ENCODE peak calls at places on chromosomes 4 and X, in eight cellular contexts. One of them, this sample, is unnamed.

GRCh38 chrX:110966839-110967238 is 129.2 kb upstream of the PAK3 start:
- DNase-seq in effector CD4-positive, alpha-beta T cell: no peak
- DNase-seq in mucosa of gallbladder: no peak
- DNase-seq in mesenchymal stem cell: peak
- DNase-seq in amygdala: no peak
- DNase-seq in NCI-H1105: no peak
- DNase-seq in fibroblast of mammary gland: peak
- DNase-seq in stimulated activated CD4-positive, alpha-beta T cell treated with anti-CD3 and anti-CD28 coated beads, Interleukin-1b, Interleukin-23, amount 100 ng/mL, for 48 hours: no peak
- DNase-seq in this sample: no peak

GRCh38 chr4:24070117-24070516 is 180.3 kb upstream of the PPARGC1A start:
- DNase-seq in effector CD4-positive, alpha-beta T cell: no peak
- DNase-seq in mucosa of gallbladder: no peak
- DNase-seq in mesenchymal stem cell: peak
- DNase-seq in amygdala: no peak
- DNase-seq in NCI-H1105: no peak
- DNase-seq in fibroblast of mammary gland: peak
- DNase-seq in stimulated activated CD4-positive, alpha-beta T cell treated with anti-CD3 and anti-CD28 coated beads, Interleukin-1b, Interleukin-23, amount 100 ng/mL, for 48 hours: no peak
- DNase-seq in this sample: no peak

GRCh38 chr4:109977854-109978501 is 65.3 kb downstream of the EGF start:
- DNase-seq in effector CD4-positive, alpha-beta T cell: no peak
- DNase-seq in mucosa of gallbladder: no peak
- DNase-seq in mesenchymal stem cell: peak
- DNase-seq in amygdala: no peak
- DNase-seq in NCI-H1105: no peak
- DNase-seq in fibroblast of mammary gland: peak
- DNase-seq in stimulated activated CD4-positive, alpha-beta T cell treated with anti-CD3 and anti-CD28 coated beads, Interleukin-1b, Interleukin-23, amount 100 ng/mL, for 48 hours: no peak
- DNase-seq in this sample: no peak

GRCh38 chr4:113976937-113977855 is 2.3 kb downstream of the ARSJ start:
- DNase-seq in effector CD4-positive, alpha-beta T cell: no peak
- DNase-seq in mucosa of gallbladder: no peak
- DNase-seq in mesenchymal stem cell: peak
- DNase-seq in amygdala: no peak
- DNase-seq in NCI-H1105: no peak
- DNase-seq in fibroblast of mammary gland: peak
- DNase-seq in stimulated activated CD4-positive, alpha-beta T cell treated with anti-CD3 and anti-CD28 coated beads, Interleukin-1b, Interleukin-23, amount 100 ng/mL, for 48 hours: no peak
- DNase-seq in this sample: no peak

GRCh38 chr4:182478475-182478874 is 235.3 kb downstream of the TENM3 start:
- DNase-seq in effector CD4-positive, alpha-beta T cell: no peak
- DNase-seq in mucosa of gallbladder: no peak
- DNase-seq in mesenchymal stem cell: peak
- DNase-seq in amygdala: no peak
- DNase-seq in NCI-H1105: peak
- DNase-seq in fibroblast of mammary gland: peak
- DNase-seq in stimulated activated CD4-positive, alpha-beta T cell treated with anti-CD3 and anti-CD28 coated beads, Interleukin-1b, Interleukin-23, amount 100 ng/mL, for 48 hours: no peak
- DNase-seq in this sample: no peak

GRCh38 chr4:3451956-3452355 is 10.2 kb downstream of the HGFAC start:
- DNase-seq in effector CD4-positive, alpha-beta T cell: no peak
- DNase-seq in mucosa of gallbladder: no peak
- DNase-seq in mesenchymal stem cell: peak
- DNase-seq in amygdala: no peak
- DNase-seq in NCI-H1105: no peak
- DNase-seq in fibroblast of mammary gland: peak
- DNase-seq in stimulated activated CD4-positive, alpha-beta T cell treated with anti-CD3 and anti-CD28 coated beads, Interleukin-1b, Interleukin-23, amount 100 ng/mL, for 48 hours: no peak
- DNase-seq in this sample: no peak

GRCh38 chr4:36178489-36178888 is 65.8 kb downstream of the ARAP2 start:
- DNase-seq in effector CD4-positive, alpha-beta T cell: no peak
- DNase-seq in mucosa of gallbladder: no peak
- DNase-seq in mesenchymal stem cell: no peak
- DNase-seq in amygdala: no peak
- DNase-seq in NCI-H1105: no peak
- DNase-seq in fibroblast of mammary gland: no peak
- DNase-seq in stimulated activated CD4-positive, alpha-beta T cell treated with anti-CD3 and anti-CD28 coated beads, Interleukin-1b, Interleukin-23, amount 100 ng/mL, for 48 hours: no peak
- DNase-seq in this sample: no peak

GRCh38 chr4:18075823-18076433 is 54.4 kb upstream of the LCORL start:
- DNase-seq in effector CD4-positive, alpha-beta T cell: no peak
- DNase-seq in mucosa of gallbladder: no peak
- DNase-seq in mesenchymal stem cell: no peak
- DNase-seq in amygdala: no peak
- DNase-seq in NCI-H1105: no peak
- DNase-seq in fibroblast of mammary gland: peak
- DNase-seq in stimulated activated CD4-positive, alpha-beta T cell treated with anti-CD3 and anti-CD28 coated beads, Interleukin-1b, Interleukin-23, amount 100 ng/mL, for 48 hours: peak
- DNase-seq in this sample: no peak

GRCh38 chr4:38759077-38759789 is 23.6 kb downstream of the TLR10 start:
- DNase-seq in effector CD4-positive, alpha-beta T cell: peak
- DNase-seq in mucosa of gallbladder: peak
- DNase-seq in mesenchymal stem cell: peak
- DNase-seq in amygdala: peak
- DNase-seq in NCI-H1105: no peak
- DNase-seq in fibroblast of mammary gland: peak
- DNase-seq in stimulated activated CD4-positive, alpha-beta T cell treated with anti-CD3 and anti-CD28 coated beads, Interleukin-1b, Interleukin-23, amount 100 ng/mL, for 48 hours: peak
- DNase-seq in this sample: peak

GRCh38 chr4:76738081-76738931 is 159.6 kb downstream of the SOWAHB start:
- DNase-seq in effector CD4-positive, alpha-beta T cell: no peak
- DNase-seq in mucosa of gallbladder: no peak
- DNase-seq in mesenchymal stem cell: peak
- DNase-seq in amygdala: no peak
- DNase-seq in NCI-H1105: no peak
- DNase-seq in fibroblast of mammary gland: peak
- DNase-seq in stimulated activated CD4-positive, alpha-beta T cell treated with anti-CD3 and anti-CD28 coated beads, Interleukin-1b, Interleukin-23, amount 100 ng/mL, for 48 hours: peak
- DNase-seq in this sample: no peak

GRCh38 chr4:56215901-56216300 is 171.4 kb downstream of the AASDH start:
- DNase-seq in effector CD4-positive, alpha-beta T cell: no peak
- DNase-seq in mucosa of gallbladder: peak
- DNase-seq in mesenchymal stem cell: peak
- DNase-seq in amygdala: no peak
- DNase-seq in NCI-H1105: no peak
- DNase-seq in fibroblast of mammary gland: peak
- DNase-seq in stimulated activated CD4-positive, alpha-beta T cell treated with anti-CD3 and anti-CD28 coated beads, Interleukin-1b, Interleukin-23, amount 100 ng/mL, for 48 hours: no peak
- DNase-seq in this sample: no peak

GRCh38 chrX:40172169-40172979 is 74.6 kb upstream of the BCOR start:
- DNase-seq in effector CD4-positive, alpha-beta T cell: no peak
- DNase-seq in mucosa of gallbladder: peak
- DNase-seq in mesenchymal stem cell: peak
- DNase-seq in amygdala: no peak
- DNase-seq in NCI-H1105: peak
- DNase-seq in fibroblast of mammary gland: peak
- DNase-seq in stimulated activated CD4-positive, alpha-beta T cell treated with anti-CD3 and anti-CD28 coated beads, Interleukin-1b, Interleukin-23, amount 100 ng/mL, for 48 hours: no peak
- DNase-seq in this sample: no peak

GRCh38 chr4:40455340-40455902 is 120.3 kb downstream of the CHRNA9 start:
- DNase-seq in effector CD4-positive, alpha-beta T cell: no peak
- DNase-seq in mucosa of gallbladder: no peak
- DNase-seq in mesenchymal stem cell: no peak
- DNase-seq in amygdala: no peak
- DNase-seq in NCI-H1105: no peak
- DNase-seq in fibroblast of mammary gland: peak
- DNase-seq in stimulated activated CD4-positive, alpha-beta T cell treated with anti-CD3 and anti-CD28 coated beads, Interleukin-1b, Interleukin-23, amount 100 ng/mL, for 48 hours: no peak
- DNase-seq in this sample: no peak

GRCh38 chr4:75484195-75484594 is 30.0 kb downstream of the RCHY1 start:
- DNase-seq in effector CD4-positive, alpha-beta T cell: no peak
- DNase-seq in mucosa of gallbladder: no peak
- DNase-seq in mesenchymal stem cell: no peak
- DNase-seq in amygdala: peak
- DNase-seq in NCI-H1105: no peak
- DNase-seq in fibroblast of mammary gland: no peak
- DNase-seq in stimulated activated CD4-positive, alpha-beta T cell treated with anti-CD3 and anti-CD28 coated beads, Interleukin-1b, Interleukin-23, amount 100 ng/mL, for 48 hours: no peak
- DNase-seq in this sample: no peak

GRCh38 chr4:183966371-183966770 is 61.3 kb downstream of the STOX2 start:
- DNase-seq in effector CD4-positive, alpha-beta T cell: no peak
- DNase-seq in mucosa of gallbladder: no peak
- DNase-seq in mesenchymal stem cell: no peak
- DNase-seq in amygdala: no peak
- DNase-seq in NCI-H1105: no peak
- DNase-seq in fibroblast of mammary gland: no peak
- DNase-seq in stimulated activated CD4-positive, alpha-beta T cell treated with anti-CD3 and anti-CD28 coated beads, Interleukin-1b, Interleukin-23, amount 100 ng/mL, for 48 hours: no peak
- DNase-seq in this sample: no peak

GRCh38 chrX:28625223-28625622 is 38.0 kb downstream of the IL1RAPL1 start:
- DNase-seq in effector CD4-positive, alpha-beta T cell: no peak
- DNase-seq in mucosa of gallbladder: no peak
- DNase-seq in mesenchymal stem cell: no peak
- DNase-seq in amygdala: no peak
- DNase-seq in NCI-H1105: no peak
- DNase-seq in fibroblast of mammary gland: no peak
- DNase-seq in stimulated activated CD4-positive, alpha-beta T cell treated with anti-CD3 and anti-CD28 coated beads, Interleukin-1b, Interleukin-23, amount 100 ng/mL, for 48 hours: no peak
- DNase-seq in this sample: no peak

GRCh38 chr4:52199574-52200338 is 148.7 kb downstream of the SPATA18 start:
- DNase-seq in effector CD4-positive, alpha-beta T cell: no peak
- DNase-seq in mucosa of gallbladder: no peak
- DNase-seq in mesenchymal stem cell: peak
- DNase-seq in amygdala: no peak
- DNase-seq in NCI-H1105: no peak
- DNase-seq in fibroblast of mammary gland: peak
- DNase-seq in stimulated activated CD4-positive, alpha-beta T cell treated with anti-CD3 and anti-CD28 coated beads, Interleukin-1b, Interleukin-23, amount 100 ng/mL, for 48 hours: no peak
- DNase-seq in this sample: no peak

GRCh38 chrX:96770315-96770714 is 85.7 kb downstream of the DIAPH2 start:
- DNase-seq in effector CD4-positive, alpha-beta T cell: no peak
- DNase-seq in mucosa of gallbladder: no peak
- DNase-seq in mesenchymal stem cell: peak
- DNase-seq in amygdala: no peak
- DNase-seq in NCI-H1105: no peak
- DNase-seq in fibroblast of mammary gland: peak
- DNase-seq in stimulated activated CD4-positive, alpha-beta T cell treated with anti-CD3 and anti-CD28 coated beads, Interleukin-1b, Interleukin-23, amount 100 ng/mL, for 48 hours: no peak
- DNase-seq in this sample: no peak

GRCh38 chr4:88759039-88759631 is 61.5 kb upstream of the NAP1L5 start:
- DNase-seq in effector CD4-positive, alpha-beta T cell: no peak
- DNase-seq in mucosa of gallbladder: no peak
- DNase-seq in mesenchymal stem cell: peak
- DNase-seq in amygdala: no peak
- DNase-seq in NCI-H1105: peak
- DNase-seq in fibroblast of mammary gland: peak
- DNase-seq in stimulated activated CD4-positive, alpha-beta T cell treated with anti-CD3 and anti-CD28 coated beads, Interleukin-1b, Interleukin-23, amount 100 ng/mL, for 48 hours: no peak
- DNase-seq in this sample: no peak

GRCh38 chr4:88706574-88706973 is 8.9 kb upstream of the NAP1L5 start:
- DNase-seq in effector CD4-positive, alpha-beta T cell: no peak
- DNase-seq in mucosa of gallbladder: no peak
- DNase-seq in mesenchymal stem cell: peak
- DNase-seq in amygdala: no peak
- DNase-seq in NCI-H1105: peak
- DNase-seq in fibroblast of mammary gland: peak
- DNase-seq in stimulated activated CD4-positive, alpha-beta T cell treated with anti-CD3 and anti-CD28 coated beads, Interleukin-1b, Interleukin-23, amount 100 ng/mL, for 48 hours: no peak
- DNase-seq in this sample: no peak

GRCh38 chrX:153993079-153993478 is 20.5 kb downstream of the TMEM187 start:
- DNase-seq in effector CD4-positive, alpha-beta T cell: no peak
- DNase-seq in mucosa of gallbladder: no peak
- DNase-seq in mesenchymal stem cell: no peak
- DNase-seq in amygdala: no peak
- DNase-seq in NCI-H1105: no peak
- DNase-seq in fibroblast of mammary gland: no peak
- DNase-seq in stimulated activated CD4-positive, alpha-beta T cell treated with anti-CD3 and anti-CD28 coated beads, Interleukin-1b, Interleukin-23, amount 100 ng/mL, for 48 hours: no peak
- DNase-seq in this sample: no peak

GRCh38 chr4:176548571-176548970 is 228.8 kb downstream of the SPCS3 start:
- DNase-seq in effector CD4-positive, alpha-beta T cell: no peak
- DNase-seq in mucosa of gallbladder: no peak
- DNase-seq in mesenchymal stem cell: peak
- DNase-seq in amygdala: no peak
- DNase-seq in NCI-H1105: no peak
- DNase-seq in fibroblast of mammary gland: peak
- DNase-seq in stimulated activated CD4-positive, alpha-beta T cell treated with anti-CD3 and anti-CD28 coated beads, Interleukin-1b, Interleukin-23, amount 100 ng/mL, for 48 hours: no peak
- DNase-seq in this sample: no peak

GRCh38 chr4:143352052-143352451 is 15.4 kb downstream of the GAB1 start:
- DNase-seq in effector CD4-positive, alpha-beta T cell: no peak
- DNase-seq in mucosa of gallbladder: no peak
- DNase-seq in mesenchymal stem cell: no peak
- DNase-seq in amygdala: no peak
- DNase-seq in NCI-H1105: peak
- DNase-seq in fibroblast of mammary gland: peak
- DNase-seq in stimulated activated CD4-positive, alpha-beta T cell treated with anti-CD3 and anti-CD28 coated beads, Interleukin-1b, Interleukin-23, amount 100 ng/mL, for 48 hours: no peak
- DNase-seq in this sample: no peak

GRCh38 chr4:106796866-106797265 is 239.2 kb downstream of the DKK2 start:
- DNase-seq in effector CD4-positive, alpha-beta T cell: no peak
- DNase-seq in mucosa of gallbladder: no peak
- DNase-seq in mesenchymal stem cell: peak
- DNase-seq in amygdala: no peak
- DNase-seq in NCI-H1105: no peak
- DNase-seq in fibroblast of mammary gland: no peak
- DNase-seq in stimulated activated CD4-positive, alpha-beta T cell treated with anti-CD3 and anti-CD28 coated beads, Interleukin-1b, Interleukin-23, amount 100 ng/mL, for 48 hours: no peak
- DNase-seq in this sample: no peak

GRCh38 chrX:40169193-40170086 is 71.7 kb upstream of the BCOR start:
- DNase-seq in effector CD4-positive, alpha-beta T cell: peak
- DNase-seq in mucosa of gallbladder: peak
- DNase-seq in mesenchymal stem cell: peak
- DNase-seq in amygdala: no peak
- DNase-seq in NCI-H1105: peak
- DNase-seq in fibroblast of mammary gland: no peak
- DNase-seq in stimulated activated CD4-positive, alpha-beta T cell treated with anti-CD3 and anti-CD28 coated beads, Interleukin-1b, Interleukin-23, amount 100 ng/mL, for 48 hours: peak
- DNase-seq in this sample: peak